ENCODE peak calls at places on chromosomes 12 and 14, in four cellular contexts. One of them, this sample, is unnamed.
A peak's percentile ranks its signal among the peaks of the same experiment; 100 is the strongest.

GRCh38 chr12:6089041-6089823 is 35.2 kb downstream of the VWF start:
- DNase-seq in trophoblast cell: peak; percentile 16
- DNase-seq in H1: no peak
- DNase-seq in neuronal stem cell: no peak
- DNase-seq in this sample: peak; percentile 71

GRCh38 chr12:27922591-27923139 is 49.9 kb downstream of the PTHLH start:
- DNase-seq in trophoblast cell: peak; percentile 55
- DNase-seq in H1: no peak
- DNase-seq in neuronal stem cell: no peak
- DNase-seq in this sample: no peak

GRCh38 chr14:54189358-54190354 is 207.2 kb upstream of the CDKN3 start:
- DNase-seq in trophoblast cell: no peak
- DNase-seq in H1: no peak
- DNase-seq in neuronal stem cell: no peak
- DNase-seq in this sample: no peak

GRCh38 chr12:46603776-46604456 is 221.9 kb downstream of the SLC38A4 start:
- DNase-seq in trophoblast cell: no peak
- DNase-seq in H1: no peak
- DNase-seq in neuronal stem cell: no peak
- DNase-seq in this sample: no peak

GRCh38 chr14:59060841-59061240 is 127.6 kb upstream of the DAAM1 start:
- DNase-seq in trophoblast cell: no peak
- DNase-seq in H1: no peak
- DNase-seq in neuronal stem cell: no peak
- DNase-seq in this sample: no peak

GRCh38 chr14:76805245-76805644 is 7.4 kb downstream of the ANGEL1 start:
- DNase-seq in trophoblast cell: peak; percentile 46
- DNase-seq in H1: no peak
- DNase-seq in neuronal stem cell: no peak
- DNase-seq in this sample: no peak

GRCh38 chr12:9869307-9870161 is at the start of gene CLEC2B:
- DNase-seq in trophoblast cell: peak; percentile 23
- DNase-seq in H1: no peak
- DNase-seq in neuronal stem cell: no peak
- DNase-seq in this sample: no peak

GRCh38 chr14:75884198-75884611 is 97.6 kb downstream of the TGFB3 start:
- DNase-seq in trophoblast cell: peak; percentile 24
- DNase-seq in H1: no peak
- DNase-seq in neuronal stem cell: no peak
- DNase-seq in this sample: no peak

GRCh38 chr14:60977848-60978247 is 3.0 kb downstream of the TRMT5 start:
- DNase-seq in trophoblast cell: no peak
- DNase-seq in H1: no peak
- DNase-seq in neuronal stem cell: no peak
- DNase-seq in this sample: no peak

GRCh38 chr12:2291182-2291832 is 238.5 kb downstream of the CACNA1C start:
- DNase-seq in trophoblast cell: peak; percentile 90
- DNase-seq in H1: peak; percentile 79
- DNase-seq in neuronal stem cell: peak; percentile 36
- DNase-seq in this sample: peak; percentile 83

GRCh38 chr12:20128926-20129325 is 239.4 kb upstream of the PDE3A start:
- DNase-seq in trophoblast cell: no peak
- DNase-seq in H1: no peak
- DNase-seq in neuronal stem cell: no peak
- DNase-seq in this sample: no peak

DNA sequence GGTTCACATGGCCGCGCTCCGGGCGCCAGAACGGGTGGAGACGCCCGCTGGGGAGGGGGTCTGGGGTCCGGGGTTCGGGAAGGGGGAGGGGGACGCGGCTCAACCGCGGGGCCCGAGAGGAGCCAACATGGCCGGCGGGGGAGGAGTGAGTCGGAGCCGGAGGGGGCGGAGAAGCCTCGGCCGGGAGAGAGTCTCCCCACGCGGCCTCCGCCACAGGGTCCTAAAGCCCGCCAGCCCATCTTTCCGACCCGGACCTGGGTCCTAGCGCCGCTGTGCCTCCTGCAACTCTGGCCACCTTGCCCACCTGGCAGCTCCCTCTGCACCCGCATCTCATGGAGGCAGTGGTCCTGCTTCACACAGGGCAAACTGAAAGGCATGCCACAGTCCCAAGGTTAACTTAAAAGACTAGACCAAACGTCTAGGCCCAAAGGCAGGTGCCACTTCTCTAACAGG is at the start of gene BAZ2A:
- DNase-seq in trophoblast cell: peak; percentile 82
- DNase-seq in H1: peak; percentile 93
- DNase-seq in neuronal stem cell: peak; percentile 73
- DNase-seq in this sample: peak; percentile 96
- H4K91ac ChIP-seq in trophoblast cell: peak within 1 kb of the TSS; percentile 93
- H4K91ac ChIP-seq in H1: peak within 1 kb of the TSS; percentile 63
- H4K91ac ChIP-seq in neuronal stem cell: no peak within 1 kb of the TSS
- H4K91ac ChIP-seq in this sample: no peak within 1 kb of the TSS

GRCh38 chr14:93723001-93723400 is 65.3 kb downstream of the PRIMA1 start:
- DNase-seq in trophoblast cell: no peak
- DNase-seq in H1: no peak
- DNase-seq in neuronal stem cell: no peak
- DNase-seq in this sample: no peak
- H3K18ac ChIP-seq in trophoblast cell: no peak overlapping the region
- H3K18ac ChIP-seq in H1: no peak overlapping the region
- H3K18ac ChIP-seq in neuronal stem cell: no peak overlapping the region
- H3K18ac ChIP-seq in this sample: no peak overlapping the region

DNA sequence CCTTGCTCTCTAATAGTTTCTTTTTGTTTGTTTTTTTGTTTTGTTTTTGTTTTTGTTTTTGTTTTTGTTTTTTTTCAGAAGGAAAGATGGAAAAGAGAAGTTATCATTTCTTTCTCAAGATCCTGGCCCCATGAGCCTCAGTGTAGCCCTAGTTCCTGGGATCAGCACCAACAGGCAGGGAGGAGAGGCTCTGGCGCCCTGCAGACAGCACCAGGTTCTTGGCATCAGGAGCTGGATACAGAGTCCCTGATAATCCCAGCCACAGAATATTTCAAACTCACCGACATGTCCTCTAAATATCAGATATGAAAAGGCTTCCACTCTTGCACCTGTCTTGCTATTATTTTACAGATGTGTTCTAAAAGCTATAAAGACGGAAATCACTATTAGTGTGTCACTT is 52.7 kb downstream of the FOXN3 start:
- DNase-seq in trophoblast cell: no peak
- DNase-seq in H1: no peak
- DNase-seq in neuronal stem cell: no peak
- DNase-seq in this sample: no peak
- H4K91ac ChIP-seq in trophoblast cell: no peak overlapping the region
- H4K91ac ChIP-seq in H1: no peak overlapping the region
- H4K91ac ChIP-seq in neuronal stem cell: no peak overlapping the region
- H4K91ac ChIP-seq in this sample: no peak overlapping the region

GRCh38 chr14:24442240-24443052 is at the start of gene SDR39U1:
- DNase-seq in trophoblast cell: peak; percentile 100
- DNase-seq in H1: peak; percentile 91
- DNase-seq in neuronal stem cell: peak; percentile 96
- DNase-seq in this sample: peak; percentile 97
- H3K18ac ChIP-seq in trophoblast cell: peak within 1 kb of the TSS; percentile 90
- H3K18ac ChIP-seq in H1: peak within 1 kb of the TSS; percentile 95
- H3K18ac ChIP-seq in neuronal stem cell: peak within 1 kb of the TSS; percentile 96
- H3K18ac ChIP-seq in this sample: peak within 1 kb of the TSS; percentile 93

GRCh38 chr14:68759912-68760311 is 33.0 kb downstream of the ZFP36L1 start:
- DNase-seq in trophoblast cell: no peak
- DNase-seq in H1: no peak
- DNase-seq in neuronal stem cell: no peak
- DNase-seq in this sample: no peak

GRCh38 chr14:68759017-68759569 is 33.8 kb downstream of the ZFP36L1 start:
- DNase-seq in trophoblast cell: no peak
- DNase-seq in H1: no peak
- DNase-seq in neuronal stem cell: no peak
- DNase-seq in this sample: no peak

GRCh38 chr14:68756734-68757133 is 36.1 kb downstream of the ZFP36L1 start:
- DNase-seq in trophoblast cell: no peak
- DNase-seq in H1: no peak
- DNase-seq in neuronal stem cell: no peak
- DNase-seq in this sample: no peak

GRCh38 chr14:68757618-68758081 is 35.2 kb downstream of the ZFP36L1 start:
- DNase-seq in trophoblast cell: peak; percentile 32
- DNase-seq in H1: no peak
- DNase-seq in neuronal stem cell: no peak
- DNase-seq in this sample: no peak

DNA sequence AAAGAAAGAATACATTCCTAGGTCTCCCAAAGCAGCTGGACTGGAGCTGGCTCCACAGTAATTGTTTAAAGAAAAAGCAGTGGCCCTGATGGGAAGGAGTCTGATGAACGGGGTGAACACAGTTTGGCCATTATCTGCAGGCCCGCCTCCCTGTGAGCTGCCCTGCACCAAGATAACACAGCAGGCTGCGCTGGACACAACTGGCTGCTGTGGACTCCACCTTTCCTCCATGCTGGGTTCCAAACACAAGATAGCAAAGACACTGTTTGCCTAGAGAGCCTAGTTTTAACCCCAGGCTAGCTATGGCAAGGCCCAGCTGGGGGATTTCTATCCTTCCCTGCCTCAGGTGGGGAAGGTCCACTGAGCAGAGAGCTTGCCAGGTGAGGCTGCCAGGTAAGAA is 34.6 kb downstream of the ZFP36L1 start:
- DNase-seq in trophoblast cell: no peak
- DNase-seq in H1: no peak
- DNase-seq in neuronal stem cell: no peak
- DNase-seq in this sample: no peak
- H4K91ac ChIP-seq in trophoblast cell: no peak overlapping the region
- H4K91ac ChIP-seq in H1: no peak overlapping the region
- H4K91ac ChIP-seq in neuronal stem cell: no peak overlapping the region
- H4K91ac ChIP-seq in this sample: no peak overlapping the region

GRCh38 chr14:38285962-38286361 is 30.1 kb upstream of the CLEC14A start:
- DNase-seq in trophoblast cell: no peak
- DNase-seq in H1: no peak
- DNase-seq in neuronal stem cell: no peak
- DNase-seq in this sample: no peak

GRCh38 chr14:38286481-38286880 is 30.6 kb upstream of the CLEC14A start:
- DNase-seq in trophoblast cell: no peak
- DNase-seq in H1: no peak
- DNase-seq in neuronal stem cell: no peak
- DNase-seq in this sample: no peak

GRCh38 chr14:38291681-38292459 is 36.0 kb upstream of the CLEC14A start:
- DNase-seq in trophoblast cell: no peak
- DNase-seq in H1: no peak
- DNase-seq in neuronal stem cell: no peak
- DNase-seq in this sample: no peak

DNA sequence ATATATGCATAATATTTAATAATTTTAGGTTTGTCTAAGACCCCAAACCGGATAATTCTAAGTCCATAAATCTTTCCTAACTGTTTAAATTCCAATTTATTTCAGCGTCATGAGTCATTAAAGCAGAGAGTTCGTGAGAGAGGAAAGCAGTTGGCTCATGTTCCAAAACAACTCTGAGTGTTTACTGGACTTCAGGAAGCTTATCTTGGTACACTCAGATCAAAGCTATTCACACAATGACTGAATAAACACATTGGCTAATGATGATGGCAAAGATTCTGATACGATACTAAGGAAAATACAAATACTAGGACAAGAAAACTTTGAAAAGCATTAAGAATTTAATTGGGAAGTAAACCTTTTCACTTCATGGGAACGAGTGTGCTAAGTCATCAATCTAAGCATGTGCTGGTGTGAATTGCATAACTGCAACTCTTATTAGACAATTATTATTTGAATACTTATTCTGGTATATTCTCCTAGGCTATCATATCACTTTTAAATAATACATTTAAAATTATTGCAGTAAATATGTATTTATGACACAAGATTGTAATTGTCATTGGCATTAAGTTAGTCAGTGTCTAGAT is 34.8 kb upstream of the CLEC14A start:
- DNase-seq in trophoblast cell: peak; percentile 14
- DNase-seq in H1: no peak
- DNase-seq in neuronal stem cell: no peak
- DNase-seq in this sample: no peak
- H3K18ac ChIP-seq in trophoblast cell: no peak overlapping the region
- H3K18ac ChIP-seq in H1: no peak overlapping the region
- H3K18ac ChIP-seq in neuronal stem cell: no peak overlapping the region
- H3K18ac ChIP-seq in this sample: no peak overlapping the region

GRCh38 chr12:105228494-105228893 is 7.5 kb downstream of the APPL2 start:
- DNase-seq in trophoblast cell: peak; percentile 61
- DNase-seq in H1: no peak
- DNase-seq in neuronal stem cell: no peak
- DNase-seq in this sample: no peak

GRCh38 chr12:105227879-105228278 is 8.1 kb downstream of the APPL2 start:
- DNase-seq in trophoblast cell: no peak
- DNase-seq in H1: no peak
- DNase-seq in neuronal stem cell: no peak
- DNase-seq in this sample: no peak

GRCh38 chr12:105228966-105229365 is 7.0 kb downstream of the APPL2 start:
- DNase-seq in trophoblast cell: peak; percentile 94
- DNase-seq in H1: no peak
- DNase-seq in neuronal stem cell: no peak
- DNase-seq in this sample: no peak

GRCh38 chr12:105231396-105231795 is 4.6 kb downstream of the APPL2 start:
- DNase-seq in trophoblast cell: peak; percentile 94
- DNase-seq in H1: no peak
- DNase-seq in neuronal stem cell: no peak
- DNase-seq in this sample: no peak

GRCh38 chr12:105229446-105229845 is 6.5 kb downstream of the APPL2 start:
- DNase-seq in trophoblast cell: no peak
- DNase-seq in H1: no peak
- DNase-seq in neuronal stem cell: no peak
- DNase-seq in this sample: no peak
- H4K91ac ChIP-seq in trophoblast cell: no peak overlapping the region
- H4K91ac ChIP-seq in H1: no peak overlapping the region
- H4K91ac ChIP-seq in neuronal stem cell: no peak overlapping the region
- H4K91ac ChIP-seq in this sample: no peak overlapping the region